ENCODE peak calls at places on chromosome 22, in nine cellular contexts. One of them, this sample, is unnamed.

GRCh38 chr22:19909350-19910179 is 32.0 kb upstream of the COMT start:
- DNase-seq in activated CD8-positive, alpha-beta T cell treated with anti-CD3 and anti-CD28 coated beads for 36 hours: peak; percentile 93
- DNase-seq in glutamatergic neuron: peak; percentile 89
- DNase-seq in cardiac muscle cell: peak; percentile 85
- DNase-seq in EL: peak; percentile 79
- DNase-seq in posterior vena cava: peak; percentile 93
- DNase-seq in stimulated activated CD8-positive, alpha-beta memory T cell treated with anti-CD3 and anti-CD28 coated beads, Interleukin-2, amount 100 ng/mL, for 48 hours: peak; percentile 60
- DNase-seq in Kasumi-1: peak; percentile 91
- DNase-seq in stimulated activated CD4-positive, alpha-beta T cell treated with anti-CD3 and anti-CD28 coated beads, Interleukin-15, amount 100 ng/mL, for 24 hours: peak; percentile 89
- DNase-seq in this sample: peak; percentile 89

GRCh38 chr22:35510481-35510934 is 30.1 kb upstream of the RASD2 start:
- DNase-seq in Kasumi-1: no peak
- DNase-seq in activated CD8-positive, alpha-beta T cell treated with anti-CD3 and anti-CD28 coated beads for 36 hours: no peak
- DNase-seq in cardiac muscle cell: no peak
- DNase-seq in EL: peak; percentile 69
- DNase-seq in glutamatergic neuron: no peak
- DNase-seq in stimulated activated CD8-positive, alpha-beta memory T cell treated with anti-CD3 and anti-CD28 coated beads, Interleukin-2, amount 100 ng/mL, for 48 hours: no peak
- DNase-seq in posterior vena cava: no peak
- DNase-seq in stimulated activated CD4-positive, alpha-beta T cell treated with anti-CD3 and anti-CD28 coated beads, Interleukin-15, amount 100 ng/mL, for 24 hours: no peak
- DNase-seq in this sample: no peak

GRCh38 chr22:44915441-44915840 is 94.4 kb downstream of the PHF21B start:
- DNase-seq in EL: no peak
- DNase-seq in cardiac muscle cell: no peak
- DNase-seq in stimulated activated CD4-positive, alpha-beta T cell treated with anti-CD3 and anti-CD28 coated beads, Interleukin-15, amount 100 ng/mL, for 24 hours: no peak
- DNase-seq in glutamatergic neuron: no peak
- DNase-seq in Kasumi-1: no peak
- DNase-seq in posterior vena cava: peak; percentile 45
- DNase-seq in activated CD8-positive, alpha-beta T cell treated with anti-CD3 and anti-CD28 coated beads for 36 hours: no peak
- DNase-seq in stimulated activated CD8-positive, alpha-beta memory T cell treated with anti-CD3 and anti-CD28 coated beads, Interleukin-2, amount 100 ng/mL, for 48 hours: no peak
- DNase-seq in this sample: no peak

GRCh38 chr22:30868663-30869385 is 99.8 kb downstream of the MORC2 start:
- DNase-seq in posterior vena cava: peak; percentile 69
- DNase-seq in Kasumi-1: no peak
- DNase-seq in EL: no peak
- DNase-seq in stimulated activated CD8-positive, alpha-beta memory T cell treated with anti-CD3 and anti-CD28 coated beads, Interleukin-2, amount 100 ng/mL, for 48 hours: no peak
- DNase-seq in activated CD8-positive, alpha-beta T cell treated with anti-CD3 and anti-CD28 coated beads for 36 hours: no peak
- DNase-seq in glutamatergic neuron: peak; percentile 6
- DNase-seq in cardiac muscle cell: no peak
- DNase-seq in stimulated activated CD4-positive, alpha-beta T cell treated with anti-CD3 and anti-CD28 coated beads, Interleukin-15, amount 100 ng/mL, for 24 hours: no peak
- DNase-seq in this sample: no peak

GRCh38 chr22:40196628-40197027 is 18.9 kb downstream of the TNRC6B start:
- DNase-seq in posterior vena cava: no peak
- DNase-seq in stimulated activated CD4-positive, alpha-beta T cell treated with anti-CD3 and anti-CD28 coated beads, Interleukin-15, amount 100 ng/mL, for 24 hours: peak; percentile 71
- DNase-seq in stimulated activated CD8-positive, alpha-beta memory T cell treated with anti-CD3 and anti-CD28 coated beads, Interleukin-2, amount 100 ng/mL, for 48 hours: no peak
- DNase-seq in Kasumi-1: no peak
- DNase-seq in cardiac muscle cell: peak; percentile 89
- DNase-seq in EL: peak; percentile 93
- DNase-seq in activated CD8-positive, alpha-beta T cell treated with anti-CD3 and anti-CD28 coated beads for 36 hours: peak; percentile 85
- DNase-seq in glutamatergic neuron: no peak
- DNase-seq in this sample: peak; percentile 50

GRCh38 chr22:33382427-33382826 is 324.2 kb upstream of the SYN3 start:
- DNase-seq in posterior vena cava: no peak
- DNase-seq in activated CD8-positive, alpha-beta T cell treated with anti-CD3 and anti-CD28 coated beads for 36 hours: no peak
- DNase-seq in Kasumi-1: no peak
- DNase-seq in cardiac muscle cell: no peak
- DNase-seq in stimulated activated CD8-positive, alpha-beta memory T cell treated with anti-CD3 and anti-CD28 coated beads, Interleukin-2, amount 100 ng/mL, for 48 hours: no peak
- DNase-seq in EL: no peak
- DNase-seq in glutamatergic neuron: no peak
- DNase-seq in stimulated activated CD4-positive, alpha-beta T cell treated with anti-CD3 and anti-CD28 coated beads, Interleukin-15, amount 100 ng/mL, for 24 hours: no peak
- DNase-seq in this sample: no peak

GRCh38 chr22:45298934-45299505 is 10.7 kb upstream of the FAM118A start:
- DNase-seq in stimulated activated CD4-positive, alpha-beta T cell treated with anti-CD3 and anti-CD28 coated beads, Interleukin-15, amount 100 ng/mL, for 24 hours: no peak
- DNase-seq in cardiac muscle cell: no peak
- DNase-seq in stimulated activated CD8-positive, alpha-beta memory T cell treated with anti-CD3 and anti-CD28 coated beads, Interleukin-2, amount 100 ng/mL, for 48 hours: no peak
- DNase-seq in glutamatergic neuron: no peak
- DNase-seq in posterior vena cava: no peak
- DNase-seq in Kasumi-1: no peak
- DNase-seq in EL: no peak
- DNase-seq in activated CD8-positive, alpha-beta T cell treated with anti-CD3 and anti-CD28 coated beads for 36 hours: no peak
- DNase-seq in this sample: no peak

GRCh38 chr22:38450234-38450797 is 4.7 kb downstream of the KCNJ4 start:
- DNase-seq in EL: no peak
- DNase-seq in glutamatergic neuron: no peak
- DNase-seq in stimulated activated CD4-positive, alpha-beta T cell treated with anti-CD3 and anti-CD28 coated beads, Interleukin-15, amount 100 ng/mL, for 24 hours: no peak
- DNase-seq in Kasumi-1: no peak
- DNase-seq in stimulated activated CD8-positive, alpha-beta memory T cell treated with anti-CD3 and anti-CD28 coated beads, Interleukin-2, amount 100 ng/mL, for 48 hours: no peak
- DNase-seq in posterior vena cava: no peak
- DNase-seq in activated CD8-positive, alpha-beta T cell treated with anti-CD3 and anti-CD28 coated beads for 36 hours: no peak
- DNase-seq in cardiac muscle cell: no peak
- DNase-seq in this sample: no peak

GRCh38 chr22:40703174-40703573 is 23.9 kb downstream of the MCHR1 start:
- DNase-seq in EL: no peak
- DNase-seq in posterior vena cava: no peak
- DNase-seq in glutamatergic neuron: no peak
- DNase-seq in stimulated activated CD4-positive, alpha-beta T cell treated with anti-CD3 and anti-CD28 coated beads, Interleukin-15, amount 100 ng/mL, for 24 hours: no peak
- DNase-seq in activated CD8-positive, alpha-beta T cell treated with anti-CD3 and anti-CD28 coated beads for 36 hours: no peak
- DNase-seq in Kasumi-1: no peak
- DNase-seq in cardiac muscle cell: no peak
- DNase-seq in stimulated activated CD8-positive, alpha-beta memory T cell treated with anti-CD3 and anti-CD28 coated beads, Interleukin-2, amount 100 ng/mL, for 48 hours: no peak
- DNase-seq in this sample: no peak

GRCh38 chr22:19923914-19924513 is 17.6 kb upstream of the COMT start:
- DNase-seq in activated CD8-positive, alpha-beta T cell treated with anti-CD3 and anti-CD28 coated beads for 36 hours: no peak
- DNase-seq in glutamatergic neuron: no peak
- DNase-seq in stimulated activated CD4-positive, alpha-beta T cell treated with anti-CD3 and anti-CD28 coated beads, Interleukin-15, amount 100 ng/mL, for 24 hours: no peak
- DNase-seq in stimulated activated CD8-positive, alpha-beta memory T cell treated with anti-CD3 and anti-CD28 coated beads, Interleukin-2, amount 100 ng/mL, for 48 hours: no peak
- DNase-seq in posterior vena cava: no peak
- DNase-seq in EL: no peak
- DNase-seq in cardiac muscle cell: no peak
- DNase-seq in Kasumi-1: no peak
- DNase-seq in this sample: no peak

GRCh38 chr22:38479096-38479840 is 11.4 kb downstream of the KDELR3 start:
- DNase-seq in cardiac muscle cell: no peak
- DNase-seq in stimulated activated CD8-positive, alpha-beta memory T cell treated with anti-CD3 and anti-CD28 coated beads, Interleukin-2, amount 100 ng/mL, for 48 hours: no peak
- DNase-seq in EL: no peak
- DNase-seq in glutamatergic neuron: no peak
- DNase-seq in posterior vena cava: no peak
- DNase-seq in stimulated activated CD4-positive, alpha-beta T cell treated with anti-CD3 and anti-CD28 coated beads, Interleukin-15, amount 100 ng/mL, for 24 hours: no peak
- DNase-seq in Kasumi-1: no peak
- DNase-seq in activated CD8-positive, alpha-beta T cell treated with anti-CD3 and anti-CD28 coated beads for 36 hours: no peak
- DNase-seq in this sample: peak; percentile 9

GRCh38 chr22:22450343-22450839 is 58.2 kb downstream of the ZNF280B start:
- DNase-seq in activated CD8-positive, alpha-beta T cell treated with anti-CD3 and anti-CD28 coated beads for 36 hours: no peak
- DNase-seq in Kasumi-1: peak; percentile 52
- DNase-seq in posterior vena cava: no peak
- DNase-seq in stimulated activated CD4-positive, alpha-beta T cell treated with anti-CD3 and anti-CD28 coated beads, Interleukin-15, amount 100 ng/mL, for 24 hours: no peak
- DNase-seq in glutamatergic neuron: no peak
- DNase-seq in stimulated activated CD8-positive, alpha-beta memory T cell treated with anti-CD3 and anti-CD28 coated beads, Interleukin-2, amount 100 ng/mL, for 48 hours: no peak
- DNase-seq in EL: no peak
- DNase-seq in cardiac muscle cell: no peak
- DNase-seq in this sample: peak; percentile 71

GRCh38 chr22:48836673-48837340 is 990.9 kb downstream of the BRD1 start:
- DNase-seq in Kasumi-1: no peak
- DNase-seq in stimulated activated CD8-positive, alpha-beta memory T cell treated with anti-CD3 and anti-CD28 coated beads, Interleukin-2, amount 100 ng/mL, for 48 hours: no peak
- DNase-seq in activated CD8-positive, alpha-beta T cell treated with anti-CD3 and anti-CD28 coated beads for 36 hours: no peak
- DNase-seq in stimulated activated CD4-positive, alpha-beta T cell treated with anti-CD3 and anti-CD28 coated beads, Interleukin-15, amount 100 ng/mL, for 24 hours: no peak
- DNase-seq in posterior vena cava: peak; percentile 60
- DNase-seq in EL: no peak
- DNase-seq in cardiac muscle cell: no peak
- DNase-seq in glutamatergic neuron: no peak
- DNase-seq in this sample: no peak

GRCh38 chr22:38262051-38262795 is 10.6 kb downstream of the TMEM184B start:
- DNase-seq in stimulated activated CD4-positive, alpha-beta T cell treated with anti-CD3 and anti-CD28 coated beads, Interleukin-15, amount 100 ng/mL, for 24 hours: peak; percentile 62
- DNase-seq in posterior vena cava: no peak
- DNase-seq in stimulated activated CD8-positive, alpha-beta memory T cell treated with anti-CD3 and anti-CD28 coated beads, Interleukin-2, amount 100 ng/mL, for 48 hours: peak; percentile 31
- DNase-seq in glutamatergic neuron: no peak
- DNase-seq in activated CD8-positive, alpha-beta T cell treated with anti-CD3 and anti-CD28 coated beads for 36 hours: peak; percentile 73
- DNase-seq in EL: peak; percentile 37
- DNase-seq in Kasumi-1: peak; percentile 30
- DNase-seq in cardiac muscle cell: no peak
- DNase-seq in this sample: peak; percentile 65

GRCh38 chr22:19878461-19879247 is 24.0 kb upstream of the GNB1L start:
- DNase-seq in stimulated activated CD8-positive, alpha-beta memory T cell treated with anti-CD3 and anti-CD28 coated beads, Interleukin-2, amount 100 ng/mL, for 48 hours: no peak
- DNase-seq in Kasumi-1: no peak
- DNase-seq in glutamatergic neuron: peak; percentile 14
- DNase-seq in stimulated activated CD4-positive, alpha-beta T cell treated with anti-CD3 and anti-CD28 coated beads, Interleukin-15, amount 100 ng/mL, for 24 hours: no peak
- DNase-seq in activated CD8-positive, alpha-beta T cell treated with anti-CD3 and anti-CD28 coated beads for 36 hours: no peak
- DNase-seq in EL: peak; percentile 80
- DNase-seq in posterior vena cava: peak; percentile 68
- DNase-seq in cardiac muscle cell: no peak
- DNase-seq in this sample: peak; percentile 13

This sample was measured in adrenal gland.